ENCODE peak calls at places on chromosomes 7 and 10, in four cellular contexts. G, K, Y and C are unnamed samples.

GRCh38 chr7:93142127-93142526 is 6.1 kb downstream of the SAMD9L start:
- DNase-seq in G (no peak), K (no peak), Y (no peak), C (no peak)

GRCh38 chr7:30143748-30144251 is 9.0 kb downstream of the MTURN start:
- DNase-seq in K (no peak), G (peak; percentile 35), Y (no peak), C (no peak)

GRCh38 chr7:101538596-101539459 is 90.3 kb downstream of the MYL10 start:
- DNase-seq in Y (peak; percentile 66), G (peak; percentile 34), K (peak; percentile 39), C (peak; percentile 48)

GRCh38 chr7:6435486-6436384 is 12.0 kb downstream of the DAGLB start:
- DNase-seq in G (peak; percentile 82), Y (peak; percentile 82), K (peak; percentile 82), C (peak; percentile 85)

GRCh38 chr10:15487376-15487775 is 116.3 kb upstream of the FAM171A1 start:
- DNase-seq in Y (no peak), K (no peak), G (no peak), C (no peak)

GRCh38 chr10:97190452-97190851 is 4.7 kb upstream of the SLIT1 start:
- DNase-seq in K (no peak), G (no peak), Y (no peak), C (no peak)

GRCh38 chr7:130297628-130298027 is 4.7 kb downstream of the CPA4 start:
- DNase-seq in G (no peak), K (no peak), Y (peak; percentile 8), C (no peak)

GRCh38 chr7:108323305-108323832 is 132.9 kb downstream of the NRCAM start:
- DNase-seq in G (no peak), Y (no peak), K (no peak), C (no peak)

GRCh38 chr7:152492952-152493351 is 57.1 kb upstream of the KMT2C start:
- DNase-seq in K (no peak), Y (no peak), G (no peak), C (no peak)

GRCh38 chr7:19762631-19763030 is 10.8 kb downstream of the TMEM196 start:
- DNase-seq in Y (no peak), K (no peak), G (no peak), C (no peak)

GRCh38 chr7:112411186-112411795 is 39.0 kb upstream of the IFRD1 start:
- DNase-seq in K (no peak), Y (no peak), G (peak; percentile 56), C (no peak)

GRCh38 chr7:22718200-22718711 is 8.7 kb upstream of the IL6 start:
- DNase-seq in K (no peak), Y (peak; percentile 46), G (peak; percentile 95), C (no peak)

GRCh38 chr10:25261110-25261509 is 86.3 kb downstream of the GPR158 start:
- DNase-seq in K (no peak), Y (no peak), G (no peak), C (no peak)

GRCh38 chr7:135147899-135148721 is at the start of gene TMEM140:
- DNase-seq in Y (no peak), G (peak; percentile 54), K (no peak), C (peak; percentile 84)

GRCh38 chr10:132700168-132701098 is 85.5 kb downstream of the NKX6-2 start:
- DNase-seq in K (no peak), G (peak; percentile 38), Y (no peak), C (no peak)

GRCh38 chr10:33334839-33335549 is 527 bp upstream of the NRP1 start:
- DNase-seq in K (peak; percentile 69), Y (peak; percentile 86), G (peak; percentile 94), C (peak; percentile 7)

GRCh38 chr10:3248526-3249255 is 76.1 kb upstream of the PITRM1 start:
- DNase-seq in G (peak; percentile 95), K (no peak), Y (no peak), C (no peak)

GRCh38 chr10:27388761-27389399 is 115.2 kb upstream of the RAB18 start:
- DNase-seq in Y (no peak), K (no peak), G (no peak), C (no peak)

GRCh38 chr10:132341781-132342180 is 9.8 kb downstream of the LRRC27 start:
- DNase-seq in Y (no peak), G (no peak), K (no peak), C (no peak)

GRCh38 chr7:20651960-20652544 is 36.6 kb downstream of the ABCB5 start:
- DNase-seq in K (no peak), G (peak; percentile 22), Y (no peak), C (peak; percentile 13)

GRCh38 chr10:124697837-124698559 is 46.2 kb downstream of the FAM53B start:
- DNase-seq in G (no peak), Y (peak; percentile 29), K (no peak), C (peak; percentile 72)

GRCh38 chr10:20254497-20254896 is 438.3 kb downstream of the PLXDC2 start:
- DNase-seq in K (no peak), G (no peak), Y (no peak), C (no peak)

GRCh38 chr10:47299989-47300931 is at the start of gene GDF10:
- DNase-seq in K (no peak), G (no peak), Y (peak; percentile 68), C (no peak)

GRCh38 chr10:1278304-1278703 is 222.1 kb downstream of the WDR37 start:
- DNase-seq in Y (no peak), G (no peak), K (no peak), C (no peak)

GRCh38 chr10:22322663-22323160 is 1.8 kb downstream of the BMI1 start:
- DNase-seq in K (no peak), G (no peak), Y (no peak), C (no peak)

GRCh38 chr10:44978570-44979280 is at the start of gene DEPP1:
- DNase-seq in K (peak; percentile 88), G (peak; percentile 92), Y (peak; percentile 87), C (peak; percentile 75)

GRCh38 chr7:114539575-114539974 is 125.0 kb downstream of the FOXP2 start:
- DNase-seq in G (peak; percentile 40), K (no peak), Y (peak; percentile 20), C (peak; percentile 29)
- TF ChIP-seq CTCF in G (peak; percentile 74), K (no peak), Y (peak; percentile 36), C (peak; percentile 8)

GRCh38 chr10:103775786-103776185 is 79.6 kb downstream of the SH3PXD2A start:
- DNase-seq in Y (no peak), G (no peak), K (no peak), C (no peak)

GRCh38 chr10:103769176-103769575 is 86.2 kb downstream of the SH3PXD2A start:
- DNase-seq in K (no peak), Y (no peak), G (no peak), C (no peak)

GRCh38 chr10:103768345-103768744 is 87.0 kb downstream of the SH3PXD2A start:
- DNase-seq in G (no peak), Y (no peak), K (no peak), C (no peak)

GRCh38 chr10:103770139-103770538 is 85.2 kb downstream of the SH3PXD2A start:
- DNase-seq in Y (no peak), K (no peak), G (no peak), C (no peak)

DNA sequence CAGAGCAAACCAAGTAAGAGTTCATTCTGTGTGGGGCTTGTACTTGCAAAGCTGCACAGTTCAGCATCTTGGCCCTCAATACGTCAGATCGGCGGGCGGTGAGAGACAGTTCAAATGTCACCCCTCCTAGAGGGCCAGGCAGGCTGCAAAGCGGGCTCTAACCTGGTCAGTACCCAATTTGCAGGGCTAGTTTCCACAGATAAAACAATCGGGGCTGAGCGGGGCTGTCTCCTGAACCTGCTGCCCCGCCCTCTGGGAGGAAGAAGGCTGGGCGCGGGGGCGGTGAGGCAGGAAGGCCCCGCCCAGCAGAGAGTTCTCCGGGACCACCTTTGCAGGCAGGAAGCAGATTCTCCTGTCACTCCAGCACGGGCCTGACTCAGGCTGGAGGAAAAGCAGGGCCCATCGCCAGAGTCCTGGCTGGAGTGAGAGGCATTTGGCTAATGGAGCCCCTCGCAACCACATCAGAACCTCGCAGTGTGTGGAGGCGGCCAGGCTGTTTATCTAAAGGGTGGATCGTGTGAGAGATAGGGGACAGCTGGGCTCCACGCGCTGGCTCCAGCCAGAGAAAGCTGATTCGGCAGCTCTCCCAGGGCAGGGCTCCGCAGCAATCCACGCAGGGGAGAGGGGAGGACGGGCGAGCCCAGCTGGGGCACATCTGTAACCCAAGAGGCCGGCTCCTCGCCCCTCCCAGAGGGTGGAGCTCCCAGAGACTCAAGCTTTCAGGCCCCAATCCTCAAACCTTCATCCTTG is 83.1 kb downstream of the SH3PXD2A start:
- DNase-seq in K (peak; percentile 75), G (peak; percentile 89), Y (peak; percentile 90), C (peak; percentile 60)
- H3K4me3 ChIP-seq in K (no peak overlapping the region), G (peak overlapping the region; percentile 32), Y (peak overlapping the region; percentile 48), C (peak overlapping the region; percentile 74)

GRCh38 chr7:100044719-100045118 is 4.9 kb upstream of the ZSCAN21 start:
- DNase-seq in Y (no peak), K (no peak), G (no peak), C (peak; percentile 64)
- TF ChIP-seq CTCF in Y (peak; percentile 4), K (no peak), G (no peak), C (peak; percentile 14)

DNA sequence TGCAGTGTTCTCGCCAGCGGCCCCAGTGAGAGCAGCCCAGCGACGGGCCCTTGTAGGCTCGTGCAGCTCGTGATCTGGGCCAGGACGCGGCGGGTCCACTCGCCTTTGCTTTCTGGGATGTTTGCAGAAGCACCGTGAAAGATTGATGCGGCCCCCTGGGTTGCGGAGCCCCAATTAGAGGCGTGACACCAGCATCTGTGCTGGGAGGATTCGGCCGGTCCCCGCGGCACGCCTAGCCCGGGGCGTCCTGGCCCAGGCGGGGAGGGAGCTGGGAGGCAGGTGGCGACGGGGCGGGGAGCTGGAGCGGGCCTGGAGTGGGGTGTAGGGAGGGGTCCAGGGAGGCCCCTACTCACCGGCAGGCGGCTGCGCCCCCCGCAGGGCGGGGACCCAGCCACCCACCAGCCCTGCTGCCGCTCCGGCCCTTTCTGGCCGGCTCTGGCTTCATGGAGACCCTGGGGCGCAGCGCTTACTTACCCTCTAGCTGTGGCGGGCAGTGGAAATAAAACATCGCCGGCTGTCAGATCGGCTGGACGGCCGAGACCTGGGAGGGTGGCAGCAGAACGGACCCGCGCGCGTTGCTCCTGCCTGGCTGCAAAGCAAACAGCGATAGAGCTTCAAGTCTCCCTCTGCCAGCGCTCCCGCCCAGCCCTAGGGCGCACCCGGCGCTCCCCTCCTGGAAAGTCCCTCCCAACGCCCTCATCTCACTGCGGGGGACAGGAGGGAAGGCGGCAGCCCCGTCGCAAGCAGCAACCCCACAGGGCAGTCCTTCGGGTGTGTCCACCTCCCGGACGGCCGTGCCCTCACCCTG is 752 bp downstream of the DRGX start:
- DNase-seq in Y (peak; percentile 51), K (no peak), G (no peak), C (no peak)
- H3K4me3 ChIP-seq in Y (peak overlapping the region; percentile 48), K (no peak overlapping the region), G (no peak overlapping the region), C (no peak overlapping the region)

DNA sequence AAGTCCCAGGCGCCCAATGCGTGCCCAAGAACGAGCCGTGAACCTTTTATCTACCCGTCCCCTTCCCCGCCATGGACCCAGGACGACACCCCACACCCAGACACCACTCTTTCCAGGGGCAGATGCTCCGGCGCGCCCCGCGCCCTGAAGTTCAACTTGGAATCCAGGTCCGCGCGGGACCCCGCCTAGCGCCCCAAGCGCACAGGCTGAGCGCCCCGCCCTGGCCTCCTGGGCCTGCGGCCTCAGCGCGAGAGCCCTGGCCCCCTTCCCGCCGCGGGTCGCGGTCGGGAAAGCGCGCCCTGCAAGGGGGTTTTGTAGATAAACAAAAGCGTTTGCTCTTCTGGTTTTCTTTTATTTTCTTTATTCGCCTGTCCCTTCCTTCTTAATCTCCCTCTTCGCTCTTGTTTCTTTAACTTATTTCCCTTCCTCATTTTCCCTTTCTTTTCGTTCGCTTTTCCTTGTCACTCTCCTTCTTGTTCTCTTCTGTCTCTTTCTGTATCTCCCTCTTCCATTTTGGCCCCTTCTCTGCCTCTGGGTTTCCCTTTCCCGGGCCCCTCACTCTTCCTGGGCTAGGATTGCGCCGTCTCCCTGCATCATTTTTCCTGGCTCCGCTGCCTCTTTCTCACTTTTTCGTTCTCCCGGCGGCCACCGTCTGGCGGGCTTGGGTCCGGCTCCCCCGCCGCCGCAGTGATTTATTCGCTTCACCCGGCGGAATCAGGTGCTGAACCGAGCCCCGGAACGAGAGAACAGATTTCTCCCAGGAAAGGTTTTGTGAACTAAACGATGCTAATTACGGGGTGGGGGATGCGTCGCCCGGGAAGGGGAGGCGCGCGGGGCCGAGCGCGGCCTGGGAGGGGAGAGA is 15.3 kb upstream of the PAX2 start:
- DNase-seq in K (no peak), G (no peak), Y (peak; percentile 60), C (no peak)
- TF ChIP-seq CTCF in K (no peak), G (no peak), Y (no peak), C (no peak)